ENCODE peak calls at places on chromosomes 3 and 15, in four cellular contexts. One of them, this sample, is unnamed. For H3K4me1, the result is how much of the 10 kb centered on the place peaks cover.

GRCh38 chr3:170907519-170908234 is 760 bp downstream of the EIF5A2 start:
- DNase-seq in sigmoid colon: peak
- DNase-seq in tibial nerve: no peak
- DNase-seq in transverse colon: no peak
- DNase-seq in this sample: peak

GRCh38 chr15:39969871-39970270 is 36.0 kb downstream of the EIF2AK4 start:
- DNase-seq in sigmoid colon: peak
- DNase-seq in tibial nerve: peak
- DNase-seq in transverse colon: peak
- DNase-seq in this sample: no peak

GRCh38 chr15:67783303-67783702 is 42.0 kb upstream of the SKOR1 start:
- DNase-seq in tibial nerve: no peak
- DNase-seq in sigmoid colon: no peak
- DNase-seq in transverse colon: peak
- DNase-seq in this sample: peak

GRCh38 chr3:12440927-12441326 is 43.4 kb upstream of the TSEN2 start:
- DNase-seq in transverse colon: no peak
- DNase-seq in tibial nerve: no peak
- DNase-seq in sigmoid colon: peak
- DNase-seq in this sample: no peak

GRCh38 chr3:73540969-73541740 is 83.6 kb downstream of the PDZRN3 start:
- DNase-seq in sigmoid colon: no peak
- DNase-seq in tibial nerve: no peak
- DNase-seq in transverse colon: no peak
- DNase-seq in this sample: no peak

GRCh38 chr3:72628065-72628464 is 220.2 kb downstream of the SHQ1 start:
- DNase-seq in sigmoid colon: no peak
- DNase-seq in transverse colon: no peak
- DNase-seq in tibial nerve: no peak
- DNase-seq in this sample: no peak

GRCh38 chr15:24075420-24076089 is 388.4 kb upstream of the NDN start:
- DNase-seq in transverse colon: peak
- DNase-seq in sigmoid colon: no peak
- DNase-seq in tibial nerve: no peak
- DNase-seq in this sample: no peak

GRCh38 chr3:104362319-104362718 is 1004.4 kb upstream of the ALCAM start:
- DNase-seq in sigmoid colon: no peak
- DNase-seq in transverse colon: no peak
- DNase-seq in tibial nerve: no peak
- DNase-seq in this sample: no peak

GRCh38 chr3:43405888-43406636 is 119.7 kb downstream of the SNRK start:
- DNase-seq in sigmoid colon: no peak
- DNase-seq in tibial nerve: no peak
- DNase-seq in transverse colon: no peak
- DNase-seq in this sample: no peak

GRCh38 chr3:44237161-44237560 is 4.5 kb upstream of the TOPAZ1 start:
- DNase-seq in tibial nerve: no peak
- DNase-seq in sigmoid colon: no peak
- DNase-seq in transverse colon: no peak
- DNase-seq in this sample: no peak

GRCh38 chr3:169668081-169668956 is 4.8 kb upstream of the MECOM start:
- DNase-seq in sigmoid colon: no peak
- DNase-seq in tibial nerve: no peak
- DNase-seq in transverse colon: peak
- DNase-seq in this sample: peak

GRCh38 chr3:51734572-51734907 is 27.7 kb downstream of the GRM2 start:
- DNase-seq in tibial nerve: no peak
- DNase-seq in transverse colon: no peak
- DNase-seq in sigmoid colon: no peak
- DNase-seq in this sample: no peak

GRCh38 chr15:79956354-79956939 is 14.5 kb downstream of the BCL2A1 start:
- DNase-seq in sigmoid colon: no peak
- DNase-seq in transverse colon: no peak
- DNase-seq in tibial nerve: no peak
- DNase-seq in this sample: no peak

GRCh38 chr3:170330366-170330765 is 27.1 kb upstream of the SKIL start:
- DNase-seq in sigmoid colon: no peak
- DNase-seq in tibial nerve: no peak
- DNase-seq in transverse colon: peak
- DNase-seq in this sample: no peak

GRCh38 chr3:8667429-8668091 is 23.0 kb upstream of the SSUH2 start:
- DNase-seq in tibial nerve: no peak
- DNase-seq in sigmoid colon: no peak
- DNase-seq in transverse colon: no peak
- DNase-seq in this sample: no peak

GRCh38 chr3:8665407-8665896 is 20.9 kb upstream of the SSUH2 start:
- DNase-seq in tibial nerve: no peak
- DNase-seq in sigmoid colon: no peak
- DNase-seq in transverse colon: no peak
- DNase-seq in this sample: no peak

GRCh38 chr3:8673083-8673737 is 28.6 kb upstream of the SSUH2 start:
- DNase-seq in tibial nerve: no peak
- DNase-seq in sigmoid colon: no peak
- DNase-seq in transverse colon: no peak
- DNase-seq in this sample: no peak

GRCh38 chr3:8668216-8668615 is 23.6 kb upstream of the SSUH2 start:
- DNase-seq in tibial nerve: no peak
- DNase-seq in sigmoid colon: no peak
- DNase-seq in transverse colon: no peak
- DNase-seq in this sample: no peak

DNA sequence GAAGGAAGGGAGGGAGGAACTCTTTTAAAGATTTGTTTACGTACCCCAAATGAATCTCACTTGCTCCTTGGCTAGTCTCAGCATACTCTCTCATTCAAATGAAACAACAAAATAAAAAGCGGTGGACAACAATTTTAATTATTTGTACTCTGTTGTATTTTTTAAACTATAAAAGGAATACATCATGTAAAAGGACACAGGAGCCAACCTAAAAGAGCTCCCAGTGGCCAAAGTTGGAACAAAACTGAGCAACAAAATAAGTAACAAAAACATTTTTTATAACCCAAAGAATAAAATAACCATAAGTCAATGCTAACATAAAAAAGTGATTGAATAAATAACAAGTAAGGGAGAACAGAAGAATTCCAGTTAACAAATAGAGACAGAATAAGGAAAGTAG is 24.4 kb upstream of the SSUH2 start:
- DNase-seq in sigmoid colon: no peak
- DNase-seq in transverse colon: no peak
- DNase-seq in tibial nerve: no peak
- DNase-seq in this sample: no peak
- TF ChIP-seq CTCF in sigmoid colon: no peak
- TF ChIP-seq CTCF in transverse colon: no peak
- TF ChIP-seq CTCF in tibial nerve: no peak
- TF ChIP-seq CTCF in this sample: peak

DNA sequence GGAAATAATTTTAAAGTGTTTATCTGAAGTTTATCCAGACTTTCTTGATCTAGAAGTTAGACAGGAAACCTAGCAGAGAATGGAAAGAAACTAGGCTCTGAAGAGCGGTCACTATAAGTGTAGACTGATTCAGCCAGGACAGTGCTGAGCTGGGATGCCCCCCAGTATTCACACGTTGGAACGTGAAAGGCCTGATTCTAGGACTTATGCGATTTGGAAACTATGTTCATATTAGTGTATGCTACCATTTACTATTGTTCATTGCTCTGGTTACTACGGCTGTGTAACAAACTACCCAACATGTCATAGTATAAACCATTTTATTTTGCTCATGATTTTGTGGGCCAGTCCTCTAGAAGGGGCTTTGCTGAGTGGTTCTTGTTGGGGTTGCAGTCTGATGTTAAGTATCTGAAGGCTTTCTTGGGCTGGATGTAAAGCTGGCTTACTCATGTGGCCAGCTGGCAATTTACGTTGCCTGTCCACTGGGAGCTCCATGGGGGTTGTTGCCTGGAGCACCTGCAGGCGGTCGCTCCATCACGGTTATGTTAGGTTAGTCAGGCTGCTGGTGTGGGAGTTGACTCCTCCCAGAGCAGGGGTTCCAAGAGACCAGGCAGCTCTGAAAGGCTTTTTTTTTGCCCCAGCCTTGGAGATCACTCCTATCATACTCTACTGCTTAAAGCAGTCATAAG is 97.9 kb downstream of the NR1D2 start:
- DNase-seq in tibial nerve: no peak
- DNase-seq in sigmoid colon: no peak
- DNase-seq in transverse colon: no peak
- DNase-seq in this sample: no peak
- H3K4me1 ChIP-seq in tibial nerve: under half
- H3K4me1 ChIP-seq in sigmoid colon: half or more
- H3K4me1 ChIP-seq in transverse colon: under half
- H3K4me1 ChIP-seq in this sample: under half

DNA sequence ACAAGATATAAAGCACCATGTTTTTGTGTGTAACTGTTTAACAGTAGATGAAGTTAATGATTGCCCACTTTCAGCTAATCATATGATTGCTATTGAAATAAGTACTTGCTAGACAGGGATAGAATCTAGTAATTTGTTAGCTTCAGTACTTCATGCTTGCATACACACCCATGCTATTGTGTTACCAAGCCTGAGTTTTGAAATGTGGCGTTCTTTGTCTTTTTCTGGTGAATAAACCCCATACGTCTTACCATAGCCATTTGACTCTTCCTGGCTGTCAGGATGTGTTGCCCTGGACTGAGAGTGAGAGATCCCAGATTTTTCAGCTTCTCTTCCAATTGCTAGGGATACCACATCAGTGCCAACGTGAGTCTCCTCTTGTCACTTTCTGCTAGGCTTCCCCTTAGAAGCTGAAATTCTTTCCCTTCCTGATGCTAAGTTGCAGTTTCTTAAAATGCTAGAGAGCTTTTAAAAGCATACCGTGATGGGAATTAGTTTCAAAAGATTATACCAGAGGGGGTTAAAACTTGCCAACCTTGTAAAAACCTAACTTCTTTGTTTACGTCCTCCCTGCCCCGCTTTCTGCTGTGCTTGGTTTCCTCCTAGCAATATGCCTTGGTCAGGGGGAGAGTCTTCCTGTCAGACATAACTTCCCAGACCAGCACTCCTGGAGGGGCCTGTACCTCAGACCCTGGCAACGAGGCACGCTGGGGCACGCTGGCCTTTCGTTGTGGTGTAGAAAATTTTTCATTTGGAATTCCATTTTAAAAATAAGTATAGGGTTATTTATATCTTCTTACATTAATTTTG is 62.9 kb upstream of the ULK4 start:
- DNase-seq in transverse colon: no peak
- DNase-seq in tibial nerve: no peak
- DNase-seq in sigmoid colon: no peak
- DNase-seq in this sample: peak
- H3K4me3 ChIP-seq in transverse colon: no peak
- H3K4me3 ChIP-seq in tibial nerve: no peak
- H3K4me3 ChIP-seq in sigmoid colon: no peak
- H3K4me3 ChIP-seq in this sample: peak

DNA sequence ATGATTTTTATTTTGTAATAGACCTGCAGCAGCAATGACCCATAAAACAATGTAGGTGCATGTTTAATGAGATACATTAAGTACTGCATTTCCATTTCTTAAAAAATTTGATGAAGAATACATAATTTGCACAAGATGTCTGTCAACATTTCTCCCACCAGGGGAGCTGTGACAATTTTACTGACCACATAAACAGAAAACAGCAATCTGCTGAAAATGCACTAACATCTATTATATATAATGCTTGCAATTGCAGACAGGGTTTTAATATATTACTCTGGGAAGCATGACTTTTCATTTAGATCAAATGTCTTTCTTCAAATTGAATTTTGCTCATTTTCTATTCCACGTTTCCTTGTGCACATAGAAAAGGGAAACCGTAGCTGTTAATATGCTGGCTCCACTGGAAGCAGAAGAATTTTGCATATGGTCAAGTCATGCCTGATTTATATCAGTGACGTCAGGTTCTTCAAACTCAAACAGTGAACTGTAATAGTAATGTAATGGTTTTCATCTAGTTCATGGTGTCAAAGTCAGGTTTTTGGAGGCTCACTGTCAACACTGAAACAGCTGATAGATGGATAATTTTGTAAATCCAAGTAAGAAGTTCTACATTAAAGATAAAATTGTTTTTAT is 79.8 kb upstream of the IGF1R start:
- DNase-seq in tibial nerve: no peak
- DNase-seq in sigmoid colon: no peak
- DNase-seq in transverse colon: no peak
- DNase-seq in this sample: no peak
- TF ChIP-seq CTCF in tibial nerve: no peak
- TF ChIP-seq CTCF in sigmoid colon: no peak
- TF ChIP-seq CTCF in transverse colon: no peak
- TF ChIP-seq CTCF in this sample: peak

GRCh38 chr15:31001702-31002101 is 10.3 kb upstream of the MTMR10 start:
- DNase-seq in sigmoid colon: no peak
- DNase-seq in transverse colon: no peak
- DNase-seq in tibial nerve: no peak
- DNase-seq in this sample: no peak
- H3K4me1 ChIP-seq in sigmoid colon: under half
- H3K4me1 ChIP-seq in transverse colon: under half
- H3K4me1 ChIP-seq in tibial nerve: under half
- H3K4me1 ChIP-seq in this sample: under half

GRCh38 chr3:196499807-196500524 is 3.6 kb downstream of the RNF168 start:
- DNase-seq in sigmoid colon: no peak
- DNase-seq in transverse colon: no peak
- DNase-seq in tibial nerve: no peak
- DNase-seq in this sample: no peak
- H3K4me3 ChIP-seq in sigmoid colon: peak
- H3K4me3 ChIP-seq in transverse colon: peak
- H3K4me3 ChIP-seq in tibial nerve: peak
- H3K4me3 ChIP-seq in this sample: peak

GRCh38 chr3:1087066-1087555 is 5.7 kb upstream of the CNTN6 start:
- DNase-seq in transverse colon: no peak
- DNase-seq in sigmoid colon: no peak
- DNase-seq in tibial nerve: peak
- DNase-seq in this sample: no peak
- TF ChIP-seq CTCF in transverse colon: no peak
- TF ChIP-seq CTCF in sigmoid colon: no peak
- TF ChIP-seq CTCF in tibial nerve: no peak
- TF ChIP-seq CTCF in this sample: peak

GRCh38 chr3:172223870-172224269 is 184.5 kb downstream of the FNDC3B start:
- DNase-seq in tibial nerve: no peak
- DNase-seq in transverse colon: no peak
- DNase-seq in sigmoid colon: no peak
- DNase-seq in this sample: no peak

GRCh38 chr3:172218350-172219323 is 179.3 kb downstream of the FNDC3B start:
- DNase-seq in sigmoid colon: no peak
- DNase-seq in tibial nerve: no peak
- DNase-seq in transverse colon: no peak
- DNase-seq in this sample: no peak

GRCh38 chr3:172222474-172223071 is 183.2 kb downstream of the FNDC3B start:
- DNase-seq in sigmoid colon: no peak
- DNase-seq in tibial nerve: no peak
- DNase-seq in transverse colon: no peak
- DNase-seq in this sample: peak

GRCh38 chr3:172219750-172220149 is 180.4 kb downstream of the FNDC3B start:
- DNase-seq in transverse colon: no peak
- DNase-seq in tibial nerve: no peak
- DNase-seq in sigmoid colon: no peak
- DNase-seq in this sample: no peak

GRCh38 chr3:172221550-172221949 is 182.2 kb downstream of the FNDC3B start:
- DNase-seq in transverse colon: no peak
- DNase-seq in tibial nerve: no peak
- DNase-seq in sigmoid colon: no peak
- DNase-seq in this sample: no peak
- H3K4me1 ChIP-seq in transverse colon: under half
- H3K4me1 ChIP-seq in tibial nerve: under half
- H3K4me1 ChIP-seq in sigmoid colon: under half
- H3K4me1 ChIP-seq in this sample: under half

This sample was measured in endodermal cell.